ENCODE peak calls at places on chromosomes 12 and 14, in seven cellular contexts. One of them, this sample, is unnamed.

GRCh38 chr12:98736352-98737326 is 91.5 kb downstream of the APAF1 start:
- DNase-seq in IMR-90: peak
- DNase-seq in HepG2: peak
- DNase-seq in K562: no peak
- DNase-seq in HCT116: no peak
- DNase-seq in H1: no peak
- DNase-seq in A549: peak
- DNase-seq in this sample: peak

GRCh38 chr14:59067135-59067894 is 121.2 kb upstream of the DAAM1 start:
- DNase-seq in IMR-90: peak
- DNase-seq in HepG2: no peak
- DNase-seq in K562: no peak
- DNase-seq in HCT116: no peak
- DNase-seq in H1: no peak
- DNase-seq in A549: peak
- DNase-seq in this sample: no peak

GRCh38 chr12:46470039-46470627 is 97.6 kb upstream of the SLC38A2 start:
- DNase-seq in IMR-90: no peak
- DNase-seq in HepG2: no peak
- DNase-seq in K562: no peak
- DNase-seq in HCT116: no peak
- DNase-seq in H1: no peak
- DNase-seq in A549: no peak
- DNase-seq in this sample: no peak

GRCh38 chr14:81164167-81164774 is 56.5 kb downstream of the GTF2A1 start:
- DNase-seq in IMR-90: peak
- DNase-seq in HepG2: peak
- DNase-seq in K562: peak
- DNase-seq in HCT116: peak
- DNase-seq in H1: peak
- DNase-seq in A549: peak
- DNase-seq in this sample: peak

GRCh38 chr12:124633269-124633953 is 66.0 kb upstream of the NCOR2 start:
- DNase-seq in IMR-90: peak
- DNase-seq in HepG2: no peak
- DNase-seq in K562: no peak
- DNase-seq in HCT116: peak
- DNase-seq in H1: no peak
- DNase-seq in A549: peak
- DNase-seq in this sample: no peak

GRCh38 chr12:113403435-113404415 is at the start of gene SDS:
- DNase-seq in IMR-90: peak
- DNase-seq in HepG2: no peak
- DNase-seq in K562: peak
- DNase-seq in HCT116: no peak
- DNase-seq in H1: no peak
- DNase-seq in A549: no peak
- DNase-seq in this sample: peak

GRCh38 chr12:96710127-96710745 is 196.8 kb upstream of the NEDD1 start:
- DNase-seq in IMR-90: no peak
- DNase-seq in HepG2: no peak
- DNase-seq in K562: no peak
- DNase-seq in HCT116: no peak
- DNase-seq in H1: peak
- DNase-seq in A549: peak
- DNase-seq in this sample: no peak

GRCh38 chr12:129635003-129635685 is 268.7 kb downstream of the TMEM132D start:
- DNase-seq in IMR-90: no peak
- DNase-seq in HepG2: no peak
- DNase-seq in K562: no peak
- DNase-seq in HCT116: no peak
- DNase-seq in H1: no peak
- DNase-seq in A549: no peak
- DNase-seq in this sample: no peak

GRCh38 chr12:38384816-38385491 is 68.4 kb downstream of the ALG10B start:
- DNase-seq in IMR-90: no peak
- DNase-seq in HepG2: peak
- DNase-seq in K562: no peak
- DNase-seq in HCT116: no peak
- DNase-seq in H1: peak
- DNase-seq in A549: peak
- DNase-seq in this sample: peak

GRCh38 chr14:50677527-50678063 is 9.5 kb upstream of the SAV1 start:
- DNase-seq in IMR-90: peak
- DNase-seq in HepG2: peak
- DNase-seq in K562: no peak
- DNase-seq in HCT116: peak
- DNase-seq in H1: no peak
- DNase-seq in A549: peak
- DNase-seq in this sample: no peak

GRCh38 chr14:85439696-85440328 is 90.1 kb upstream of the FLRT2 start:
- DNase-seq in IMR-90: no peak
- DNase-seq in HepG2: no peak
- DNase-seq in K562: no peak
- DNase-seq in HCT116: no peak
- DNase-seq in H1: no peak
- DNase-seq in A549: peak
- DNase-seq in this sample: no peak

GRCh38 chr14:77573964-77574363 is 42.5 kb downstream of the SPTLC2 start:
- DNase-seq in IMR-90: no peak
- DNase-seq in HepG2: no peak
- DNase-seq in K562: no peak
- DNase-seq in HCT116: no peak
- DNase-seq in H1: no peak
- DNase-seq in A549: no peak
- DNase-seq in this sample: no peak

GRCh38 chr14:75487155-75487671 is 35.1 kb upstream of the BATF start:
- DNase-seq in IMR-90: no peak
- DNase-seq in HepG2: no peak
- DNase-seq in K562: no peak
- DNase-seq in HCT116: no peak
- DNase-seq in H1: peak
- DNase-seq in A549: no peak
- DNase-seq in this sample: no peak

GRCh38 chr12:131671276-131671675 is 39.6 kb upstream of the SFSWAP start:
- DNase-seq in IMR-90: no peak
- DNase-seq in HepG2: no peak
- DNase-seq in K562: no peak
- DNase-seq in HCT116: no peak
- DNase-seq in H1: no peak
- DNase-seq in A549: no peak
- DNase-seq in this sample: no peak

GRCh38 chr12:123075092-123075491 is 75.8 kb downstream of the PITPNM2 start:
- DNase-seq in IMR-90: no peak
- DNase-seq in HepG2: no peak
- DNase-seq in K562: no peak
- DNase-seq in HCT116: no peak
- DNase-seq in H1: no peak
- DNase-seq in A549: no peak
- DNase-seq in this sample: no peak

GRCh38 chr12:109147954-109148353 is 31.6 kb downstream of the ACACB start:
- DNase-seq in IMR-90: no peak
- DNase-seq in HepG2: no peak
- DNase-seq in K562: no peak
- DNase-seq in HCT116: no peak
- DNase-seq in H1: no peak
- DNase-seq in A549: no peak
- DNase-seq in this sample: no peak

GRCh38 chr14:93832665-93833064 is 44.4 kb upstream of the PRIMA1 start:
- DNase-seq in IMR-90: no peak
- DNase-seq in HepG2: no peak
- DNase-seq in K562: no peak
- DNase-seq in HCT116: no peak
- DNase-seq in H1: no peak
- DNase-seq in A549: no peak
- DNase-seq in this sample: peak

GRCh38 chr14:72909163-72909562 is 15.3 kb upstream of the DPF3 start:
- DNase-seq in IMR-90: no peak
- DNase-seq in HepG2: no peak
- DNase-seq in K562: no peak
- DNase-seq in HCT116: no peak
- DNase-seq in H1: no peak
- DNase-seq in A549: no peak
- DNase-seq in this sample: no peak

GRCh38 chr14:23306412-23307145 is at the start of gene BCL2L2:
- DNase-seq in IMR-90: peak
- DNase-seq in HepG2: peak
- DNase-seq in K562: peak
- DNase-seq in HCT116: peak
- DNase-seq in H1: peak
- DNase-seq in A549: peak
- DNase-seq in this sample: peak

GRCh38 chr14:92510972-92511371 is 2.6 kb upstream of the RIN3 start:
- DNase-seq in IMR-90: no peak
- DNase-seq in HepG2: peak
- DNase-seq in K562: no peak
- DNase-seq in HCT116: peak
- DNase-seq in H1: no peak
- DNase-seq in A549: peak
- DNase-seq in this sample: no peak

GRCh38 chr12:131391399-131391798 is 319.5 kb upstream of the SFSWAP start:
- DNase-seq in IMR-90: no peak
- DNase-seq in HepG2: no peak
- DNase-seq in K562: no peak
- DNase-seq in HCT116: no peak
- DNase-seq in H1: no peak
- DNase-seq in A549: no peak
- DNase-seq in this sample: no peak

GRCh38 chr14:94677239-94677612 is 65.0 kb downstream of the SERPINA3 start:
- DNase-seq in IMR-90: no peak
- DNase-seq in HepG2: no peak
- DNase-seq in K562: no peak
- DNase-seq in HCT116: no peak
- DNase-seq in H1: no peak
- DNase-seq in A549: no peak
- DNase-seq in this sample: no peak

GRCh38 chr14:95101736-95102677 is 55.3 kb downstream of the DICER1 start:
- DNase-seq in IMR-90: no peak
- DNase-seq in HepG2: no peak
- DNase-seq in K562: no peak
- DNase-seq in HCT116: no peak
- DNase-seq in H1: no peak
- DNase-seq in A549: no peak
- DNase-seq in this sample: no peak

GRCh38 chr12:23614280-23614679 is 335.2 kb downstream of the SOX5 start:
- DNase-seq in IMR-90: no peak
- DNase-seq in HepG2: no peak
- DNase-seq in K562: no peak
- DNase-seq in HCT116: no peak
- DNase-seq in H1: no peak
- DNase-seq in A549: no peak
- DNase-seq in this sample: no peak

DNA sequence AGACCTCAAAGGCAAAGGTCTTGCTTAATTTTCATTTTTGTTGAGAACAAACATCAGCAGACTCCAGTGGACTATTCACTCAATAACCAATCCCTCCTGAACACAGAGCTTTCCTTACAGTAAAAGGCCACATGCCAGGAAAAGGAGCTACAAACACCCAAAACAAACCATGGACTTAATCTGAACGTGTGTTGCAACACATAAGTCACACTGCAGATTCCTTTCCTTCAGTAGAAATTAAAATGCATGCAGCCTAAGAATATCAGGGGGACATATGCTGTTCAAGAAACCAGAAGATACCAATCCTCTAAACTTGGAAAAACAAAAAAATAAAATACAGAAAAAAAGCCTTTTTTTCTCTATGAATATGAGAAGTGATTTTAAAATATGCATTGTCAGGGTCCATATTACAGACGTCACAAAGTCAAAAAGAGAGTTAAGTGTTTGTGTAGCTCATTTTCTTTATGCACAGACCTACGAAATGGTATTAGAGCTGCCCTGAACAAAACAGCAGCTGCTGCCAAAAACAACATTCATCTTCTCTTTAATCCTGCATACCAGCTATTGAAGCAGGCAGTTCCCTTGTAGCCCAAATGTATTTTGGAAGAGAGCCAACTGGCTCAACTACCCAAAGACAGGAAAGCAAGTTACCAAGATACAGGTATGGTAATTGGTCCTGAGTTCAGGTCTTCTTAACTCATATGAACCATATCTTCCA is 26.2 kb downstream of the KITLG start:
- DNase-seq in IMR-90: peak
- DNase-seq in HepG2: peak
- DNase-seq in K562: no peak
- DNase-seq in HCT116: peak
- DNase-seq in H1: no peak
- DNase-seq in A549: peak
- DNase-seq in this sample: peak
- TF ChIP-seq RAD21 in IMR-90: no peak
- TF ChIP-seq RAD21 in HepG2: no peak
- TF ChIP-seq RAD21 in K562: no peak
- TF ChIP-seq RAD21 in HCT116: no peak
- TF ChIP-seq RAD21 in H1: no peak
- TF ChIP-seq RAD21 in A549: no peak
- TF ChIP-seq RAD21 in this sample: no peak

GRCh38 chr12:118164798-118165486 is 29.0 kb downstream of the PEBP1 start:
- DNase-seq in IMR-90: peak
- DNase-seq in HepG2: peak
- DNase-seq in K562: no peak
- DNase-seq in HCT116: peak
- DNase-seq in H1: no peak
- DNase-seq in A549: peak
- DNase-seq in this sample: peak
- TF ChIP-seq RAD21 in IMR-90: peak
- TF ChIP-seq RAD21 in HepG2: no peak
- TF ChIP-seq RAD21 in K562: no peak
- TF ChIP-seq RAD21 in HCT116: peak
- TF ChIP-seq RAD21 in H1: peak
- TF ChIP-seq RAD21 in A549: peak
- TF ChIP-seq RAD21 in this sample: peak

GRCh38 chr14:71658261-71658860 is 273.9 kb upstream of the RGS6 start:
- DNase-seq in IMR-90: no peak
- DNase-seq in HepG2: no peak
- DNase-seq in K562: no peak
- DNase-seq in HCT116: no peak
- DNase-seq in H1: no peak
- DNase-seq in A549: no peak
- DNase-seq in this sample: no peak
- TF ChIP-seq RAD21 in IMR-90: no peak
- TF ChIP-seq RAD21 in HepG2: no peak
- TF ChIP-seq RAD21 in K562: no peak
- TF ChIP-seq RAD21 in HCT116: no peak
- TF ChIP-seq RAD21 in H1: no peak
- TF ChIP-seq RAD21 in A549: no peak
- TF ChIP-seq RAD21 in this sample: no peak

GRCh38 chr12:53123578-53124351 is 20.5 kb downstream of the SOAT2 start:
- DNase-seq in IMR-90: peak
- DNase-seq in HepG2: no peak
- DNase-seq in K562: no peak
- DNase-seq in HCT116: no peak
- DNase-seq in H1: peak
- DNase-seq in A549: no peak
- DNase-seq in this sample: no peak
- TF ChIP-seq RAD21 in IMR-90: no peak
- TF ChIP-seq RAD21 in HepG2: no peak
- TF ChIP-seq RAD21 in K562: no peak
- TF ChIP-seq RAD21 in HCT116: no peak
- TF ChIP-seq RAD21 in H1: no peak
- TF ChIP-seq RAD21 in A549: no peak
- TF ChIP-seq RAD21 in this sample: no peak

GRCh38 chr12:70267550-70267949 is 24.3 kb downstream of the CNOT2 start:
- DNase-seq in IMR-90: peak
- DNase-seq in HepG2: no peak
- DNase-seq in K562: no peak
- DNase-seq in HCT116: no peak
- DNase-seq in H1: no peak
- DNase-seq in A549: peak
- DNase-seq in this sample: no peak
- TF ChIP-seq RAD21 in IMR-90: no peak
- TF ChIP-seq RAD21 in HepG2: no peak
- TF ChIP-seq RAD21 in K562: no peak
- TF ChIP-seq RAD21 in HCT116: no peak
- TF ChIP-seq RAD21 in H1: no peak
- TF ChIP-seq RAD21 in A549: no peak
- TF ChIP-seq RAD21 in this sample: no peak

This sample was measured in SK-N-SH.